ENCODE peak calls at places on chromosomes 7 and 10, in seven cellular contexts. One of them, this sample, is unnamed.

GRCh38 chr7:34928052-34928451 is 109.2 kb downstream of the DPY19L1 start:
- DNase-seq in breast epithelium: no peak
- DNase-seq in fibroblast of pulmonary artery: peak
- DNase-seq in ovary: no peak
- DNase-seq in kidney: no peak
- DNase-seq in OCI-LY7: peak
- DNase-seq in pancreas: no peak
- DNase-seq in this sample: peak

GRCh38 chr10:101708073-101708472 is 13.1 kb upstream of the FBXW4 start:
- DNase-seq in breast epithelium: no peak
- DNase-seq in fibroblast of pulmonary artery: no peak
- DNase-seq in OCI-LY7: no peak
- DNase-seq in ovary: no peak
- DNase-seq in pancreas: no peak
- DNase-seq in kidney: no peak
- DNase-seq in this sample: no peak

GRCh38 chr7:43148161-43148731 is 35.8 kb downstream of the HECW1 start:
- DNase-seq in kidney: no peak
- DNase-seq in ovary: no peak
- DNase-seq in pancreas: no peak
- DNase-seq in fibroblast of pulmonary artery: no peak
- DNase-seq in breast epithelium: no peak
- DNase-seq in OCI-LY7: no peak
- DNase-seq in this sample: no peak

GRCh38 chr7:68929712-68930395 is 668.4 kb upstream of the AUTS2 start:
- DNase-seq in breast epithelium: no peak
- DNase-seq in ovary: no peak
- DNase-seq in fibroblast of pulmonary artery: peak
- DNase-seq in OCI-LY7: no peak
- DNase-seq in pancreas: no peak
- DNase-seq in kidney: no peak
- DNase-seq in this sample: no peak

GRCh38 chr7:139121-139520 is 53.2 kb upstream of the FAM20C start:
- DNase-seq in OCI-LY7: no peak
- DNase-seq in ovary: no peak
- DNase-seq in fibroblast of pulmonary artery: no peak
- DNase-seq in kidney: no peak
- DNase-seq in pancreas: no peak
- DNase-seq in breast epithelium: no peak
- DNase-seq in this sample: peak

GRCh38 chr10:14261341-14261740 is 69.4 kb downstream of the FRMD4A start:
- DNase-seq in breast epithelium: no peak
- DNase-seq in OCI-LY7: no peak
- DNase-seq in ovary: no peak
- DNase-seq in kidney: no peak
- DNase-seq in pancreas: no peak
- DNase-seq in fibroblast of pulmonary artery: no peak
- DNase-seq in this sample: no peak

GRCh38 chr10:89206402-89207180 is 526 bp downstream of the CH25H start:
- DNase-seq in fibroblast of pulmonary artery: peak
- DNase-seq in breast epithelium: peak
- DNase-seq in OCI-LY7: no peak
- DNase-seq in kidney: peak
- DNase-seq in pancreas: peak
- DNase-seq in ovary: peak
- DNase-seq in this sample: peak

GRCh38 chr10:24269476-24269875 is 60.5 kb downstream of the KIAA1217 start:
- DNase-seq in breast epithelium: no peak
- DNase-seq in OCI-LY7: no peak
- DNase-seq in ovary: no peak
- DNase-seq in kidney: no peak
- DNase-seq in fibroblast of pulmonary artery: no peak
- DNase-seq in pancreas: no peak
- DNase-seq in this sample: no peak

GRCh38 chr10:103153765-103154197 is 39.3 kb downstream of the NT5C2 start:
- DNase-seq in ovary: no peak
- DNase-seq in breast epithelium: no peak
- DNase-seq in fibroblast of pulmonary artery: peak
- DNase-seq in pancreas: no peak
- DNase-seq in kidney: no peak
- DNase-seq in OCI-LY7: no peak
- DNase-seq in this sample: no peak

GRCh38 chr7:126286317-126286716 is 966.4 kb downstream of the GRM8 start:
- DNase-seq in breast epithelium: no peak
- DNase-seq in ovary: no peak
- DNase-seq in fibroblast of pulmonary artery: no peak
- DNase-seq in pancreas: no peak
- DNase-seq in kidney: no peak
- DNase-seq in OCI-LY7: no peak
- DNase-seq in this sample: no peak

GRCh38 chr7:137850586-137850985 is 3.8 kb upstream of the DGKI start:
- DNase-seq in OCI-LY7: no peak
- DNase-seq in fibroblast of pulmonary artery: no peak
- DNase-seq in pancreas: no peak
- DNase-seq in kidney: no peak
- DNase-seq in breast epithelium: no peak
- DNase-seq in ovary: no peak
- DNase-seq in this sample: no peak

GRCh38 chr7:137853053-137853452 is 6.3 kb upstream of the DGKI start:
- DNase-seq in OCI-LY7: no peak
- DNase-seq in pancreas: no peak
- DNase-seq in breast epithelium: no peak
- DNase-seq in ovary: no peak
- DNase-seq in fibroblast of pulmonary artery: no peak
- DNase-seq in kidney: no peak
- DNase-seq in this sample: no peak

GRCh38 chr7:137852108-137852507 is 5.3 kb upstream of the DGKI start:
- DNase-seq in pancreas: no peak
- DNase-seq in ovary: no peak
- DNase-seq in breast epithelium: no peak
- DNase-seq in OCI-LY7: no peak
- DNase-seq in kidney: no peak
- DNase-seq in fibroblast of pulmonary artery: no peak
- DNase-seq in this sample: no peak

GRCh38 chr7:137848095-137848494 is 1.3 kb upstream of the DGKI start:
- DNase-seq in ovary: no peak
- DNase-seq in fibroblast of pulmonary artery: no peak
- DNase-seq in breast epithelium: no peak
- DNase-seq in pancreas: no peak
- DNase-seq in kidney: no peak
- DNase-seq in OCI-LY7: no peak
- DNase-seq in this sample: no peak

DNA sequence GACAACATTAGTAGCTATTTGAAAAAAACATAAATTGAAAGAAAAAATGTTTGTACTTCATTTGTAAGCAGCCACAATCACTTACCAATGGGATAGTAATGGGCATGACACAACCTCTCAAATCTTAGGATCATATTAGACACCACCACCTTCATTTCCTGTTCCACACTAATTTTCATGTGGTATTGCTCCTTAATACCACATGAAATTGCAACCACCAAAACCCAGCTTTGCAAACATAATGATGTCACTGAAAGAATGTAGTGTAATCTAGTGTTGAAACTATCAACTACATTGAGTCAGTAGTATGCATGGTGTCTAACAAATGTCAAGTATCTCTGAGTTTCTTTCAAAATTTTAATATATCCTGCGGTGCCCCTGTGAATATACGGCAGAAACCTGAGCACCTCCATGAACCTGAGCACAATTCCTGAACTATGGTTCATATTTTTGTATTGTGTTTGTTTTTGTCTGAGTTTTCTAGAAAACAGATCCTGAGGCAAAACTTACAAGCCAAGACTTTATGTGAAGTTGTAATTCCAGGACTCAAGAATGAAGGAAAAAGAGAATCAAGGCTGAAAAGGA is 4.7 kb upstream of the DGKI start:
- DNase-seq in fibroblast of pulmonary artery: no peak
- DNase-seq in kidney: no peak
- DNase-seq in OCI-LY7: no peak
- DNase-seq in breast epithelium: no peak
- DNase-seq in pancreas: no peak
- DNase-seq in ovary: no peak
- DNase-seq in this sample: no peak
- TF ChIP-seq CTCF in fibroblast of pulmonary artery: no peak
- TF ChIP-seq CTCF in kidney: no peak
- TF ChIP-seq CTCF in OCI-LY7: no peak
- TF ChIP-seq CTCF in breast epithelium: no peak
- TF ChIP-seq CTCF in pancreas: no peak
- TF ChIP-seq CTCF in ovary: no peak
- TF ChIP-seq CTCF in this sample: no peak

DNA sequence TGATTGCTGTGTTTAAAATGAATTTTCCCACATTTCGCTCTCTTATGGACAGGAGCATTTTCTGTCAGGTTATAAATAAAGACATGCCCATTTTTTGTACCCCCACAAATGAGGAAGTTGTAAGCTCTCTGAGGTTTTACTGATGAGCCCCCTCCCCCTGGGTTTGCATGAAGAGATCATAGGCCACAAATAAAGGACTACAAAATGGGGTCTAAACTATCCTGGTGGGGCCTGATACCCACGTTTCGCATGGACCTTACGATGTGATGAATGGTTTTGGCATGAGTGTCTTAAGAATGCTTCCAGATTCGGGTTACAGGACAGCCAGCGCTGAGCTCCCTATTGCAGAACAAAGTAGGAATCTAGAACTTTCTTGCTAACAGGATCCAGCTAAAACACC is 5.8 kb downstream of the IKZF1 start:
- DNase-seq in kidney: no peak
- DNase-seq in fibroblast of pulmonary artery: no peak
- DNase-seq in pancreas: no peak
- DNase-seq in breast epithelium: no peak
- DNase-seq in ovary: no peak
- DNase-seq in OCI-LY7: peak
- DNase-seq in this sample: no peak
- H3K4me3 ChIP-seq in kidney: no peak
- H3K4me3 ChIP-seq in fibroblast of pulmonary artery: no peak
- H3K4me3 ChIP-seq in pancreas: no peak
- H3K4me3 ChIP-seq in breast epithelium: no peak
- H3K4me3 ChIP-seq in ovary: no peak
- H3K4me3 ChIP-seq in OCI-LY7: peak
- H3K4me3 ChIP-seq in this sample: no peak

GRCh38 chr10:75408911-75409885 is 7.6 kb upstream of the ZNF503 start:
- DNase-seq in breast epithelium: no peak
- DNase-seq in OCI-LY7: peak
- DNase-seq in fibroblast of pulmonary artery: no peak
- DNase-seq in kidney: peak
- DNase-seq in ovary: peak
- DNase-seq in pancreas: peak
- DNase-seq in this sample: no peak

GRCh38 chr10:75407296-75407715 is 5.7 kb upstream of the ZNF503 start:
- DNase-seq in OCI-LY7: no peak
- DNase-seq in kidney: peak
- DNase-seq in pancreas: peak
- DNase-seq in fibroblast of pulmonary artery: no peak
- DNase-seq in breast epithelium: no peak
- DNase-seq in ovary: peak
- DNase-seq in this sample: no peak

GRCh38 chr10:75406158-75407065 is 4.8 kb upstream of the ZNF503 start:
- DNase-seq in ovary: peak
- DNase-seq in pancreas: peak
- DNase-seq in OCI-LY7: no peak
- DNase-seq in fibroblast of pulmonary artery: no peak
- DNase-seq in kidney: no peak
- DNase-seq in breast epithelium: peak
- DNase-seq in this sample: no peak

GRCh38 chr10:75408512-75408881 is 6.9 kb upstream of the ZNF503 start:
- DNase-seq in kidney: peak
- DNase-seq in OCI-LY7: no peak
- DNase-seq in breast epithelium: no peak
- DNase-seq in pancreas: no peak
- DNase-seq in ovary: peak
- DNase-seq in fibroblast of pulmonary artery: no peak
- DNase-seq in this sample: no peak

DNA sequence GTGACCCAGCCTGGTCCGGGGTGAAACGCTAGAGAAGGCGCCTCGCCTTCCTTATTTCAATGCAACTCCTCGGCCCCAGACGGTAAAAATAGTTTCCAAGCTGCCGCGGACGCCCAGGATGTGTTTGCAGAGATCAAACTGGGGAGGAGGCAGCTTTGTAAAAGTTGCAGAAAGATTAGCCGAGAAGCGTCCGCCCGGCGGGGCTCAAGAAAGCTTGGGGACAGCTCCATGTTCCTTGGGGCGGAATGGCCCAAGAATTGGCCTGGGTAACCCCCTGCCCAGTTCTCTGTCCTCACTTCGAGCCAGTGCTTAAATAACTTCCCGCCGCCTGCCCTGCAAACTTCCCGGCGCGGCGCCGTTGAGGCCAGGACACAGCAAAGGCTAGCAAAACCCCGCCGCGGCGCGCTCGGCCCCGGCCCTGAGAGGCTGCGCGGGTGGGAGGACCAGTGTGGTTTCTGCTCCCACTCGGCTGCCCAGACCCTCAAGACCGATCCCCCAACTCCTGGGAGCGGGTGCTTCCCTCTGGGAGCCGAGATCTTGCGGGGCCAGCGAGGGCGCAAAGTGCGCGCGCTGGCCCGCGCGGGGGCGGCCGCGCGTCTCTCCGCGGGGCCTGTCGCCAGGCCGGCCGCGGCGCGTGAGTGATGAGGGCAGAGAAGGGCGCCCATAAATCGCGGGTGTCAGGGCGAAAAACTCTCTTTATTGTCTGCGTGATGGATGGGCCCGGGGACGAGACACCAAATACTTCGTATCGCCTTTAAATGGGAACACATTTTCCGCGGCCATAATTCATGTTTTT is 6.3 kb upstream of the ZNF503 start:
- DNase-seq in kidney: peak
- DNase-seq in pancreas: peak
- DNase-seq in OCI-LY7: no peak
- DNase-seq in fibroblast of pulmonary artery: no peak
- DNase-seq in breast epithelium: no peak
- DNase-seq in ovary: peak
- DNase-seq in this sample: no peak
- TF ChIP-seq CTCF in kidney: no peak
- TF ChIP-seq CTCF in pancreas: no peak
- TF ChIP-seq CTCF in OCI-LY7: no peak
- TF ChIP-seq CTCF in fibroblast of pulmonary artery: no peak
- TF ChIP-seq CTCF in breast epithelium: no peak
- TF ChIP-seq CTCF in ovary: no peak
- TF ChIP-seq CTCF in this sample: no peak

GRCh38 chr10:3779146-3779707 is 5.8 kb downstream of the KLF6 start:
- DNase-seq in kidney: no peak
- DNase-seq in pancreas: no peak
- DNase-seq in breast epithelium: no peak
- DNase-seq in fibroblast of pulmonary artery: peak
- DNase-seq in ovary: peak
- DNase-seq in OCI-LY7: no peak
- DNase-seq in this sample: no peak

GRCh38 chr10:3777876-3778707 is 6.9 kb downstream of the KLF6 start:
- DNase-seq in pancreas: no peak
- DNase-seq in fibroblast of pulmonary artery: peak
- DNase-seq in OCI-LY7: no peak
- DNase-seq in kidney: no peak
- DNase-seq in breast epithelium: no peak
- DNase-seq in ovary: no peak
- DNase-seq in this sample: no peak

GRCh38 chr10:3776796-3777571 is 8.0 kb downstream of the KLF6 start:
- DNase-seq in kidney: no peak
- DNase-seq in ovary: peak
- DNase-seq in breast epithelium: peak
- DNase-seq in OCI-LY7: no peak
- DNase-seq in pancreas: no peak
- DNase-seq in fibroblast of pulmonary artery: peak
- DNase-seq in this sample: no peak

GRCh38 chr10:3780056-3780765 is 4.8 kb downstream of the KLF6 start:
- DNase-seq in pancreas: no peak
- DNase-seq in kidney: no peak
- DNase-seq in breast epithelium: peak
- DNase-seq in fibroblast of pulmonary artery: peak
- DNase-seq in ovary: peak
- DNase-seq in OCI-LY7: no peak
- DNase-seq in this sample: no peak

GRCh38 chr10:3778708-3779108 is 6.3 kb downstream of the KLF6 start:
- DNase-seq in kidney: no peak
- DNase-seq in pancreas: no peak
- DNase-seq in OCI-LY7: no peak
- DNase-seq in fibroblast of pulmonary artery: peak
- DNase-seq in ovary: peak
- DNase-seq in breast epithelium: no peak
- DNase-seq in this sample: no peak
- H3K4me3 ChIP-seq in kidney: no peak
- H3K4me3 ChIP-seq in pancreas: no peak
- H3K4me3 ChIP-seq in OCI-LY7: no peak
- H3K4me3 ChIP-seq in fibroblast of pulmonary artery: peak
- H3K4me3 ChIP-seq in ovary: peak
- H3K4me3 ChIP-seq in breast epithelium: peak
- H3K4me3 ChIP-seq in this sample: peak